ENCODE peak calls at places on chromosomes 1 and 21, in seven cellular contexts. One of them, this sample, is unnamed.

GRCh38 chr1:149848340-149848771 is 51.0 kb upstream of the BOLA1 start:
- DNase-seq in heart left ventricle: no peak
- DNase-seq in WERI-Rb-1: no peak
- DNase-seq in lower lobe of right lung: no peak
- DNase-seq in right lobe of liver: peak
- DNase-seq in prostate gland: peak
- DNase-seq in fibroblast of the aortic adventitia: no peak
- DNase-seq in this sample: no peak

GRCh38 chr1:205326812-205327466 is 5.4 kb upstream of the NUAK2 start:
- DNase-seq in WERI-Rb-1: peak
- DNase-seq in fibroblast of the aortic adventitia: peak
- DNase-seq in lower lobe of right lung: no peak
- DNase-seq in heart left ventricle: no peak
- DNase-seq in prostate gland: no peak
- DNase-seq in right lobe of liver: no peak
- DNase-seq in this sample: no peak

GRCh38 chr1:99180915-99181314 is 83.4 kb upstream of the PLPPR4 start:
- DNase-seq in lower lobe of right lung: no peak
- DNase-seq in WERI-Rb-1: no peak
- DNase-seq in prostate gland: no peak
- DNase-seq in right lobe of liver: no peak
- DNase-seq in fibroblast of the aortic adventitia: no peak
- DNase-seq in heart left ventricle: no peak
- DNase-seq in this sample: no peak

GRCh38 chr21:43731476-43731875 is 12.5 kb downstream of the PDXK start:
- DNase-seq in lower lobe of right lung: no peak
- DNase-seq in WERI-Rb-1: no peak
- DNase-seq in fibroblast of the aortic adventitia: no peak
- DNase-seq in prostate gland: no peak
- DNase-seq in right lobe of liver: peak
- DNase-seq in heart left ventricle: no peak
- DNase-seq in this sample: no peak

GRCh38 chr1:212470059-212470458 is 37.3 kb downstream of the NENF start:
- DNase-seq in right lobe of liver: no peak
- DNase-seq in prostate gland: peak
- DNase-seq in heart left ventricle: peak
- DNase-seq in WERI-Rb-1: no peak
- DNase-seq in fibroblast of the aortic adventitia: peak
- DNase-seq in lower lobe of right lung: no peak
- DNase-seq in this sample: peak

GRCh38 chr1:55418625-55419024 is 203.5 kb upstream of the USP24 start:
- DNase-seq in WERI-Rb-1: no peak
- DNase-seq in fibroblast of the aortic adventitia: no peak
- DNase-seq in prostate gland: no peak
- DNase-seq in right lobe of liver: no peak
- DNase-seq in lower lobe of right lung: no peak
- DNase-seq in heart left ventricle: no peak
- DNase-seq in this sample: no peak

GRCh38 chr1:18999287-18999852 is 42.9 kb upstream of the IFFO2 start:
- DNase-seq in fibroblast of the aortic adventitia: peak
- DNase-seq in right lobe of liver: no peak
- DNase-seq in WERI-Rb-1: no peak
- DNase-seq in heart left ventricle: no peak
- DNase-seq in prostate gland: peak
- DNase-seq in lower lobe of right lung: no peak
- DNase-seq in this sample: no peak

GRCh38 chr1:236966636-236967035 is 37.6 kb downstream of the MT1HL1 start:
- DNase-seq in right lobe of liver: no peak
- DNase-seq in prostate gland: no peak
- DNase-seq in lower lobe of right lung: no peak
- DNase-seq in fibroblast of the aortic adventitia: no peak
- DNase-seq in heart left ventricle: no peak
- DNase-seq in WERI-Rb-1: no peak
- DNase-seq in this sample: no peak

GRCh38 chr1:223847781-223848345 is 2.1 kb upstream of the TP53BP2 start:
- DNase-seq in WERI-Rb-1: no peak
- DNase-seq in prostate gland: no peak
- DNase-seq in lower lobe of right lung: no peak
- DNase-seq in right lobe of liver: no peak
- DNase-seq in heart left ventricle: no peak
- DNase-seq in fibroblast of the aortic adventitia: no peak
- DNase-seq in this sample: no peak

GRCh38 chr1:25548601-25549000 is 5.2 kb downstream of the LDLRAP1 start:
- DNase-seq in prostate gland: no peak
- DNase-seq in lower lobe of right lung: peak
- DNase-seq in WERI-Rb-1: no peak
- DNase-seq in right lobe of liver: no peak
- DNase-seq in heart left ventricle: no peak
- DNase-seq in fibroblast of the aortic adventitia: no peak
- DNase-seq in this sample: no peak

GRCh38 chr1:5105744-5106143 is 451.3 kb downstream of the AJAP1 start:
- DNase-seq in lower lobe of right lung: no peak
- DNase-seq in fibroblast of the aortic adventitia: no peak
- DNase-seq in heart left ventricle: no peak
- DNase-seq in prostate gland: no peak
- DNase-seq in WERI-Rb-1: no peak
- DNase-seq in right lobe of liver: no peak
- DNase-seq in this sample: no peak

GRCh38 chr1:110561631-110562030 is 42.7 kb upstream of the KCNA10 start:
- DNase-seq in lower lobe of right lung: no peak
- DNase-seq in prostate gland: no peak
- DNase-seq in heart left ventricle: no peak
- DNase-seq in fibroblast of the aortic adventitia: no peak
- DNase-seq in WERI-Rb-1: no peak
- DNase-seq in right lobe of liver: no peak
- DNase-seq in this sample: no peak
- TF ChIP-seq CTCF in lower lobe of right lung: no peak
- TF ChIP-seq CTCF in prostate gland: no peak
- TF ChIP-seq CTCF in heart left ventricle: no peak
- TF ChIP-seq CTCF in fibroblast of the aortic adventitia: no peak
- TF ChIP-seq CTCF in WERI-Rb-1: no peak
- TF ChIP-seq CTCF in right lobe of liver: no peak
- TF ChIP-seq CTCF in this sample: no peak

DNA sequence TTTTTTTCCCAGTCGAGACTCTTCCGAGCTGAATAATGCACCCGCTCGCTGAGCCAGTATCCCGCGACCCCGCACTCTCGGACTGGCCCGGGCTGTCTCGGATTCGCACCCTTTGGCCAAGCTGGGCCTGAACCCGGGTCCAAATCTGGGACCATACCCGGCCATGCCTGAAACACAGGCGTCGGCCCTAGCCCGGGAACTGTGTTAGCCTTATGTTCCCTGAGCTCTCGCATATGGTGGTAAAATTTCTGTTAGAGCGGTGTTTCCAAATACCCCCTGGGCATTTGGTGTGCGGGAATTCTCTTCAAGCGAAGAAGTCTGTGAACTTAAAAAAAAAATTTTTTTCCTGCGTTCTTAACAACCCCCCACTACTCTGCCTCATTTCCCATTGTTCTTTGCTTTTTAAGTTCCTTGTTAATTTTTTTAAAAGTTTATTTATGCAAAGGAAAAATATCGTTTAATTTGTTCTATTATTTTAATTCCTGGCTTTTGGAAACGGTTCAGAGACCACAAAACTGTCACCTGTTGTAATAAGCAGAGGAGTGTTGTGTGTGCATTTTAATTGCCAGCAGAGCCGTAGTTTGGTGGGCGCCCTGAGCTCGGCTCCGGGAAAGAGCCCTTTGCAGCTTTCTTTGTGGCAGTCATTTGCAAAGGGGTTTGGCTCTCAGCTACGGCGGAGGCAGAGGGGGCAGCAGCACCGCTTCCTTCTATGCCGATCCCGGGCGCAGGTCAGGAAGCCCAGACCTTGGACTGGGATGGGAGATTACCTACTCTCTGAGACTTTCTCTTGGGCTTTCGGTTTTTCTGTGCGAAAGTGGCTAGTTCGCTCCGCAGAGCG is 3.3 kb downstream of the RNF220 start:
- DNase-seq in heart left ventricle: no peak
- DNase-seq in WERI-Rb-1: no peak
- DNase-seq in lower lobe of right lung: no peak
- DNase-seq in right lobe of liver: no peak
- DNase-seq in prostate gland: no peak
- DNase-seq in fibroblast of the aortic adventitia: no peak
- DNase-seq in this sample: no peak
- H3K4me3 ChIP-seq in heart left ventricle: no peak
- H3K4me3 ChIP-seq in WERI-Rb-1: no peak
- H3K4me3 ChIP-seq in lower lobe of right lung: peak
- H3K4me3 ChIP-seq in right lobe of liver: no peak
- H3K4me3 ChIP-seq in prostate gland: no peak
- H3K4me3 ChIP-seq in fibroblast of the aortic adventitia: no peak
- H3K4me3 ChIP-seq in this sample: peak

DNA sequence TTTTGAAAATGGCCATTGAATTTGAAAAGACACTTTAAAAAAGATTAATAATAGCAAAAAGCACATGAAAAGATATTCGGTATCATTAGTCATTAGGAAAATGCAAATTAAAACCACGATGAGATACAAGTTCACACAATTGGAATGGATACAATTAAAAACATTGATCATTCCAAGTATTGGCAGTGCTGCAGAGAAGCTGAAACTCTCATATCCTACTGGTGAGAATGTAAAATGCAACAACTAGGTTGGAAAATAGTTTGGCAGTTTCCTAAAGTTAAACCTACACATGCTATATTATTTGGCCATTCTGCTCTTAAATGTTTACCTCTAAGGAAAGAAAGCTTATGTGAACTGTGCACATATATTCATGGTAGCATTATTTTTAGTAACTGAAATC is 838.7 kb upstream of the PRMT6 start:
- DNase-seq in lower lobe of right lung: no peak
- DNase-seq in prostate gland: no peak
- DNase-seq in WERI-Rb-1: no peak
- DNase-seq in heart left ventricle: no peak
- DNase-seq in fibroblast of the aortic adventitia: no peak
- DNase-seq in right lobe of liver: no peak
- DNase-seq in this sample: no peak
- TF ChIP-seq CTCF in lower lobe of right lung: no peak
- TF ChIP-seq CTCF in prostate gland: no peak
- TF ChIP-seq CTCF in WERI-Rb-1: no peak
- TF ChIP-seq CTCF in heart left ventricle: no peak
- TF ChIP-seq CTCF in fibroblast of the aortic adventitia: no peak
- TF ChIP-seq CTCF in right lobe of liver: no peak
- TF ChIP-seq CTCF in this sample: no peak

GRCh38 chr1:52672946-52673345 is 25.2 kb downstream of the COA7 start:
- DNase-seq in heart left ventricle: peak
- DNase-seq in lower lobe of right lung: no peak
- DNase-seq in prostate gland: no peak
- DNase-seq in fibroblast of the aortic adventitia: no peak
- DNase-seq in right lobe of liver: no peak
- DNase-seq in WERI-Rb-1: no peak
- DNase-seq in this sample: no peak
- H3K4me3 ChIP-seq in heart left ventricle: no peak
- H3K4me3 ChIP-seq in lower lobe of right lung: no peak
- H3K4me3 ChIP-seq in prostate gland: no peak
- H3K4me3 ChIP-seq in fibroblast of the aortic adventitia: no peak
- H3K4me3 ChIP-seq in right lobe of liver: no peak
- H3K4me3 ChIP-seq in WERI-Rb-1: no peak
- H3K4me3 ChIP-seq in this sample: no peak

This sample was measured in spleen.